ENCODE peak calls at places on chromosomes 1 and 21, in five cellular contexts. B, P, L, E and O are unnamed samples. For H3K4me1, the result is how much of the 10 kb centered on the place peaks cover.

GRCh38 chr1:94110021-94110761 is 10.8 kb downstream of the ABCA4 start:
- DNase-seq in B (no peak), L (no peak), E (no peak), P (no peak), O (no peak)

GRCh38 chr1:160797861-160798273 is 1.9 kb downstream of the LY9 start:
- DNase-seq in B (no peak), L (peak), P (no peak), E (no peak), O (peak)

GRCh38 chr1:25166847-25167246 is 65.5 kb downstream of the SYF2 start:
- DNase-seq in E (no peak), L (no peak), B (no peak), P (no peak), O (no peak)

GRCh38 chr1:185316163-185317033 is 645 bp downstream of the IVNS1ABP start:
- DNase-seq in E (peak), B (peak), P (peak), L (peak), O (peak)

GRCh38 chr1:227942716-227943261 is 4.9 kb downstream of the WNT9A start:
- DNase-seq in L (no peak), P (peak), E (no peak), B (no peak), O (peak)

GRCh38 chr1:94633051-94633450 is 91.5 kb upstream of the F3 start:
- DNase-seq in L (no peak), B (no peak), P (no peak), E (peak), O (no peak)

GRCh38 chr1:23751050-23751814 is 8.0 kb downstream of the ELOA start:
- DNase-seq in L (no peak), B (no peak), E (peak), P (no peak), O (no peak)

GRCh38 chr1:10668241-10668761 is 128.1 kb downstream of the CASZ1 start:
- DNase-seq in B (no peak), P (no peak), L (no peak), E (no peak), O (no peak)

GRCh38 chr1:26994772-26995625 is 1.5 kb downstream of the TRNP1 start:
- DNase-seq in E (no peak), L (no peak), B (no peak), P (no peak), O (no peak)

GRCh38 chr1:39297534-39297933 is 93.0 kb downstream of the MACF1 start:
- DNase-seq in P (no peak), E (peak), B (no peak), L (no peak), O (no peak)

GRCh38 chr1:54337928-54338327 is 68.3 kb downstream of the SSBP3 start:
- DNase-seq in L (no peak), B (no peak), P (no peak), E (no peak), O (no peak)
- H3K4me1 ChIP-seq in L (under half), B (half or more), P (half or more), E (under half), O (under half)

DNA sequence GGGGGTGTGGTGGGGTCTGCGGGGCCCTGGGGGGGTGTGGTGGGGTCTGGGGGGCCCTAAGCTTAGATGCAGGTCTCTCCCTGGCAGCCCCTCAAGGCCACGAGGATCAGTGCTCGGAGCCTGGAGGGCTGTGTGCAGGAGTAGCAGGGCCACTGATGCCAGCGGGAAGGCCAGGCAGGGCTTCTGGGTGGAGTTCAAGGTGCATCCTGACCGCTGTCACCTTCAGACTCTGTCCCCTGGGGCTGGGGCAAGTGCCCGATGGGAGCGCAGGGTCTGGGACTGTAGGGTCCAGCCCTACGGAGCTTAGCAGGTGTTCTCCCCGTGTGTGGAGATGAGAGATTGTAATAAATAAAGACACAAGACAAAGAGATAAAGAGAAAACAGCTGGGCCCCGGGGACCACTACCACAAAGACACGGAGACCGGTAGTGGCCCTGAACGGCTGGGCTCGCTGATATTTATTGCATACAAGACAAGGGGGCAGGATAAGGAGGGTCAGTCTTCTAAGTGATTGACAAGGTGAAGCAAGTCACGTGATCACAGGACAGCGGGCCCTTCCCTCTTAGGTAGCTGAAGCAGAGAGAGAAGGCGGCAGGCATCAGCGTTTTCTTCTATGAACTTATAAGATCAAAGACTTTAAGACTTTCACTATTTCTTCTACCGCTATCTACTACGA is 8.7 kb downstream of the RNF223 start:
- DNase-seq in L (no peak), B (no peak), E (no peak), P (no peak), O (no peak)
- H3K4me1 ChIP-seq in L (under half), B (under half), E (under half), P (under half), O (under half)

GRCh38 chr21:15050588-15051377 is 14.0 kb downstream of the NRIP1 start:
- DNase-seq in P (no peak), B (no peak), L (no peak), E (no peak), O (peak)
- H3K4me1 ChIP-seq in P (half or more), B (half or more), L (under half), E (under half), O (under half)

DNA sequence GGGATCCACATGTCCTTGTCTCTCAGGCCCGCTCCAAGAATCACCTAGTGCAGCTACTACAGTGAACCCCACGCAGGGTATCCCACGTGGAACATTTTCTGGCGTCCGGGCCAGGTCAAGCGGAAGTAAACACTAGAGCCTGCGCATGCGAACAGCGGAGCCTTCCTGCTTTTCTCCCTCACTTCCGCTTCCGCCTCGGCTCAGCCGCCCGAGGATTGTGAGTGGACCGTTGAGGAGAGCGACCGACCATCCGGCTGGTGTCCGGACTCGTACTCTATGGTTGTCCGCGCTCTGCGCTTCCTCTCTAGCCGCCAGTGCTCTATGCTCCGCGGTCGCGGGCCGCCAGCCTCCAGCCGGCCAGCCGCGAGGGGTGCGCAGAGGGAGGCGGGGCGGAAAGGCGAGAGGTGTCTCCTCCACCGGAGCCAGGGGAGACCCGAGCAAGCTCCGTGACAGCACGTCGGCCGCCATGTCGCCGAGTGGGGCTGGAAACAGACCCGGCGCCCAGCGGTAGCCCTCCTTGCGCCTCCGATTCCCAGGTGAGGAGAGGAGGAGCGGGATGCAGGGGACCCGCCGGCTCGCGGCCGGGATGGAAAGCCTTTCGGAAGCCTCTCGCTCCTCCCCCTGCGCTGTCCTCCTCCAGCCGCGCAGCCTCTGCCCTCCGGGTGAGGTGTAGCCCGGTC is at the start of the genes CNST and TFB2M:
- DNase-seq in L (peak), P (peak), E (peak), B (peak), O (peak)
- H3K4me1 ChIP-seq in L (under half), P (half or more), E (under half), B (half or more), O (under half)

GRCh38 chr1:116359060-116359830 is 13.8 kb upstream of the ATP1A1 start:
- DNase-seq in B (no peak), E (peak), P (no peak), L (no peak), O (no peak)

GRCh38 chr1:116359871-116360270 is 13.2 kb upstream of the ATP1A1 start:
- DNase-seq in L (no peak), P (no peak), E (no peak), B (no peak), O (no peak)

GRCh38 chr1:116357487-116357886 is 15.6 kb upstream of the ATP1A1 start:
- DNase-seq in B (no peak), L (no peak), E (no peak), P (no peak), O (no peak)

GRCh38 chr1:116356067-116356466 is 17.0 kb upstream of the ATP1A1 start:
- DNase-seq in E (no peak), L (no peak), B (no peak), P (no peak), O (no peak)

GRCh38 chr1:116356673-116357072 is 16.4 kb upstream of the ATP1A1 start:
- DNase-seq in E (peak), B (no peak), P (no peak), L (no peak), O (no peak)
- H3K4me1 ChIP-seq in E (under half), B (under half), P (under half), L (under half), O (under half)